ENCODE peak calls at places on chromosome 16, in six cellular contexts. Y, I, W, A, J and O are unnamed samples.

GRCh38 chr16:56257666-56258359 is 66.5 kb downstream of the GNAO1 start:
- DNase-seq in Y (no peak), I (no peak), W (peak), A (no peak), J (no peak), O (no peak)

GRCh38 chr16:28188085-28188916 is 23.5 kb downstream of the XPO6 start:
- DNase-seq in Y (peak), I (no peak), W (no peak), A (no peak), J (no peak), O (no peak)

GRCh38 chr16:67393111-67393789 is at the start of gene TPPP3:
- DNase-seq in Y (peak), I (peak), W (peak), A (peak), J (peak), O (peak)

GRCh38 chr16:17552351-17552750 is 81.6 kb upstream of the XYLT1 start:
- DNase-seq in Y (no peak), I (no peak), W (no peak), A (no peak), J (no peak), O (no peak)

GRCh38 chr16:29962344-29962994 is 590 bp downstream of the TMEM219 start:
- DNase-seq in Y (peak), I (no peak), W (no peak), A (peak), J (no peak), O (no peak)

GRCh38 chr16:19389246-19389645 is 28.4 kb upstream of the TMC5 start:
- DNase-seq in Y (peak), I (peak), W (peak), A (peak), J (no peak), O (no peak)

GRCh38 chr16:57592591-57593003 is 35.8 kb upstream of the ADGRG1 start:
- DNase-seq in Y (no peak), I (no peak), W (no peak), A (no peak), J (no peak), O (peak)

GRCh38 chr16:57763290-57764005 is 27.9 kb downstream of the KATNB1 start:
- DNase-seq in Y (no peak), I (no peak), W (no peak), A (no peak), J (no peak), O (no peak)

GRCh38 chr16:48182979-48183537 is 27.3 kb upstream of the ABCC12 start:
- DNase-seq in Y (no peak), I (no peak), W (no peak), A (no peak), J (no peak), O (no peak)

GRCh38 chr16:58022601-58023371 is 2.8 kb upstream of the MMP15 start:
- DNase-seq in Y (peak), I (no peak), W (peak), A (no peak), J (peak), O (peak)

GRCh38 chr16:1543085-1543896 is 9.8 kb downstream of the TMEM204 start:
- DNase-seq in Y (peak), I (peak), W (peak), A (peak), J (peak), O (no peak)

GRCh38 chr16:88971371-88972097 is 5.5 kb downstream of the CBFA2T3 start:
- DNase-seq in Y (no peak), I (no peak), W (peak), A (no peak), J (no peak), O (no peak)

GRCh38 chr16:67547423-67548264 is 14.7 kb upstream of the CTCF start:
- DNase-seq in Y (no peak), I (no peak), W (peak), A (peak), J (peak), O (no peak)

GRCh38 chr16:25135239-25135878 is 23.8 kb downstream of the LCMT1 start:
- DNase-seq in Y (peak), I (no peak), W (no peak), A (no peak), J (no peak), O (no peak)

GRCh38 chr16:84800118-84800517 is 19.7 kb upstream of the CRISPLD2 start:
- DNase-seq in Y (no peak), I (no peak), W (no peak), A (no peak), J (no peak), O (no peak)

GRCh38 chr16:4390266-4391260 is 18.9 kb downstream of the VASN start:
- DNase-seq in Y (no peak), I (peak), W (no peak), A (no peak), J (no peak), O (no peak)

GRCh38 chr16:67562918-67563707 is 787 bp downstream of the CTCF start:
- DNase-seq in Y (peak), I (peak), W (peak), A (peak), J (peak), O (no peak)

GRCh38 chr16:30786115-30786935 is 680 bp downstream of the ZNF629 start:
- DNase-seq in Y (peak), I (no peak), W (peak), A (peak), J (no peak), O (no peak)

GRCh38 chr16:86015606-86016005 is 116.6 kb downstream of the IRF8 start:
- DNase-seq in Y (no peak), I (no peak), W (no peak), A (no peak), J (no peak), O (peak)

GRCh38 chr16:62543516-62543915 is 507.3 kb upstream of the CDH8 start:
- DNase-seq in Y (no peak), I (no peak), W (no peak), A (no peak), J (no peak), O (no peak)

GRCh38 chr16:85296859-85297698 is 184.8 kb upstream of the CIBAR2 start:
- DNase-seq in Y (peak), I (peak), W (peak), A (peak), J (no peak), O (no peak)

DNA sequence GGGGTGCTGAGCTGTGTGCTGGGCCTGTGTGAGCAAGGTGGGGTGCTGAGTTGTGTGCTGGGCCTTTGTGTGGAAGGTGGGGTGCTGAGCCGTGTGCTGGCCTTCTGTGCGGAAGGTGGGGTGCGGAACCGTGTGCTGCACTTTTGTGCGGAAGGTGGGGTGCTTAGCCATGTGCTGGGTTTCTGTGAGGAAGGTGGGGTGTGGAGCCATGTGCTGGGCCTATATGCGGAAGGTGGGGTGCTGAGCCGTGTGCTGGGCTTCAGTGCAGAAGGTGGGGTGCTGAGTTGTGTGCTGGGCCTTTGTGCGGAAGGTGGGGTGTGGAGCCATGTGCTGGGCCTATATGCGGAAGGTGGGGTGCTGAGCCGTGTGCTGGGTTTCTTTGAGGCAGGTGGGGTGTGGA is 555.4 kb upstream of the EEF2KMT start:
- DNase-seq in Y (no peak), I (no peak), W (no peak), A (no peak), J (no peak), O (no peak)
- TF ChIP-seq CTCF in Y (no peak), I (no peak), W (no peak), A (no peak), J (no peak), O (no peak)

GRCh38 chr16:81405702-81406113 is 38.9 kb upstream of the CMIP start:
- DNase-seq in Y (peak), I (peak), W (no peak), A (no peak), J (no peak), O (no peak)
- TF ChIP-seq CTCF in Y (peak), I (peak), W (no peak), A (no peak), J (no peak), O (peak)

GRCh38 chr16:26594666-26595065 is 472.1 kb upstream of the C16orf82 start:
- DNase-seq in Y (no peak), I (no peak), W (no peak), A (no peak), J (no peak), O (no peak)
- TF ChIP-seq CTCF in Y (no peak), I (no peak), W (no peak), A (no peak), J (no peak), O (no peak)

DNA sequence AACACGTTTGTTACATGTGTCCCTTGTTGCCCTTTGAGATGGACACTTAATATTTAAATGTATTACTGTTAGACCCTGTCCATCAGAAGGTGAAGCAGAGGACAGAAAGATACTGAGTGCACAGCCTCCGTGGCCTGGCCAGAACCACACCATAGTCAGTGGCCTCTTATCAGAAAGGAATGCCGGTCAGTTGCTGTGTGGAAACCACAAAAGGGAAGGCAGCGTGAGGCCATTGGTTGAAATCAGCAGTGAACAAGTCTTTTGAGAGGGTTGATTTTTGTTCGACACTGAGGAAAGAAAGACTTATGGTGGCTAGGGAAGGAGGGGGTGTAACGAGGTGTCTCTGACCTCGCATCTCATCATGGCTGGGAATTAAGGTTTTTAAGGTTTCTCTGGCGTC is 85.4 kb upstream of the CLEC18A start:
- DNase-seq in Y (peak), I (no peak), W (no peak), A (peak), J (no peak), O (no peak)
- TF ChIP-seq CTCF in Y (no peak), I (no peak), W (no peak), A (no peak), J (no peak), O (no peak)